ENCODE peak calls at places on chromosome 7, in seven cellular contexts. One of them, this sample, is unnamed.

GRCh38 chr7:57407125-57407524 is 42.9 kb upstream of the ZNF716 start:
- DNase-seq in neural progenitor cell: no peak
- DNase-seq in NB4: no peak
- DNase-seq in fibroblast of the aortic adventitia: no peak
- DNase-seq in neuronal stem cell: no peak
- DNase-seq in HL-60: no peak
- DNase-seq in left ventricle myocardium inferior: no peak
- DNase-seq in this sample: no peak

GRCh38 chr7:128672927-128673517 is 930 bp downstream of the GARIN1A start:
- DNase-seq in neural progenitor cell: peak; percentile 70
- DNase-seq in NB4: peak; percentile 28
- DNase-seq in fibroblast of the aortic adventitia: peak; percentile 13
- DNase-seq in neuronal stem cell: no peak
- DNase-seq in HL-60: peak; percentile 18
- DNase-seq in left ventricle myocardium inferior: no peak
- DNase-seq in this sample: no peak

GRCh38 chr7:146773506-146773905 is 656.9 kb downstream of the CNTNAP2 start:
- DNase-seq in neural progenitor cell: no peak
- DNase-seq in NB4: no peak
- DNase-seq in fibroblast of the aortic adventitia: no peak
- DNase-seq in neuronal stem cell: no peak
- DNase-seq in HL-60: no peak
- DNase-seq in left ventricle myocardium inferior: no peak
- DNase-seq in this sample: no peak

GRCh38 chr7:102891693-102892261 is 21.0 kb upstream of the LRRC17 start:
- DNase-seq in neural progenitor cell: no peak
- DNase-seq in NB4: peak; percentile 60
- DNase-seq in fibroblast of the aortic adventitia: peak; percentile 91
- DNase-seq in neuronal stem cell: no peak
- DNase-seq in HL-60: peak; percentile 22
- DNase-seq in left ventricle myocardium inferior: peak; percentile 29
- DNase-seq in this sample: no peak

GRCh38 chr7:6589151-6589828 is 531 bp upstream of the INTS15 start:
- DNase-seq in neural progenitor cell: no peak
- DNase-seq in NB4: no peak
- DNase-seq in fibroblast of the aortic adventitia: no peak
- DNase-seq in neuronal stem cell: no peak
- DNase-seq in HL-60: no peak
- DNase-seq in left ventricle myocardium inferior: no peak
- DNase-seq in this sample: no peak

GRCh38 chr7:1867326-1867725 is 197.2 kb downstream of the ELFN1 start:
- DNase-seq in neural progenitor cell: no peak
- DNase-seq in NB4: no peak
- DNase-seq in fibroblast of the aortic adventitia: no peak
- DNase-seq in neuronal stem cell: no peak
- DNase-seq in HL-60: no peak
- DNase-seq in left ventricle myocardium inferior: no peak
- DNase-seq in this sample: no peak

GRCh38 chr7:40622830-40623507 is 488.2 kb downstream of the SUGCT start:
- DNase-seq in neural progenitor cell: no peak
- DNase-seq in NB4: no peak
- DNase-seq in fibroblast of the aortic adventitia: peak; percentile 10
- DNase-seq in neuronal stem cell: no peak
- DNase-seq in HL-60: no peak
- DNase-seq in left ventricle myocardium inferior: no peak
- DNase-seq in this sample: no peak

GRCh38 chr7:16114633-16115032 is 306.7 kb downstream of the CRPPA start:
- DNase-seq in neural progenitor cell: no peak
- DNase-seq in NB4: peak; percentile 36
- DNase-seq in fibroblast of the aortic adventitia: peak; percentile 62
- DNase-seq in neuronal stem cell: no peak
- DNase-seq in HL-60: no peak
- DNase-seq in left ventricle myocardium inferior: no peak
- DNase-seq in this sample: no peak

GRCh38 chr7:38518516-38518915 is 112.7 kb downstream of the AMPH start:
- DNase-seq in neural progenitor cell: no peak
- DNase-seq in NB4: no peak
- DNase-seq in fibroblast of the aortic adventitia: no peak
- DNase-seq in neuronal stem cell: no peak
- DNase-seq in HL-60: no peak
- DNase-seq in left ventricle myocardium inferior: no peak
- DNase-seq in this sample: no peak

GRCh38 chr7:41334071-41334862 is 368.6 kb downstream of the INHBA start:
- DNase-seq in neural progenitor cell: no peak
- DNase-seq in NB4: no peak
- DNase-seq in fibroblast of the aortic adventitia: peak; percentile 2
- DNase-seq in neuronal stem cell: no peak
- DNase-seq in HL-60: no peak
- DNase-seq in left ventricle myocardium inferior: no peak
- DNase-seq in this sample: no peak

GRCh38 chr7:82413237-82413636 is 30.3 kb downstream of the CACNA2D1 start:
- DNase-seq in neural progenitor cell: no peak
- DNase-seq in NB4: no peak
- DNase-seq in fibroblast of the aortic adventitia: peak; percentile 76
- DNase-seq in neuronal stem cell: no peak
- DNase-seq in HL-60: no peak
- DNase-seq in left ventricle myocardium inferior: peak; percentile 22
- DNase-seq in this sample: no peak

GRCh38 chr7:141455686-141456085 is 95.5 kb upstream of the AGK start:
- DNase-seq in neural progenitor cell: no peak
- DNase-seq in NB4: no peak
- DNase-seq in fibroblast of the aortic adventitia: no peak
- DNase-seq in neuronal stem cell: no peak
- DNase-seq in HL-60: no peak
- DNase-seq in left ventricle myocardium inferior: no peak
- DNase-seq in this sample: no peak

GRCh38 chr7:98213874-98214810 is 2.9 kb downstream of the BHLHA15 start:
- DNase-seq in neural progenitor cell: no peak
- DNase-seq in NB4: no peak
- DNase-seq in fibroblast of the aortic adventitia: no peak
- DNase-seq in neuronal stem cell: no peak
- DNase-seq in HL-60: no peak
- DNase-seq in left ventricle myocardium inferior: peak; percentile 12
- DNase-seq in this sample: no peak

GRCh38 chr7:42081672-42082071 is 155.3 kb downstream of the GLI3 start:
- DNase-seq in neural progenitor cell: no peak
- DNase-seq in NB4: no peak
- DNase-seq in fibroblast of the aortic adventitia: no peak
- DNase-seq in neuronal stem cell: no peak
- DNase-seq in HL-60: no peak
- DNase-seq in left ventricle myocardium inferior: no peak
- DNase-seq in this sample: no peak

GRCh38 chr7:97219237-97219636 is 101.7 kb downstream of the SDHAF3 start:
- DNase-seq in neural progenitor cell: no peak
- DNase-seq in NB4: no peak
- DNase-seq in fibroblast of the aortic adventitia: no peak
- DNase-seq in neuronal stem cell: no peak
- DNase-seq in HL-60: no peak
- DNase-seq in left ventricle myocardium inferior: no peak
- DNase-seq in this sample: no peak

GRCh38 chr7:26662646-26663045 is 201.7 kb downstream of the SKAP2 start:
- DNase-seq in neural progenitor cell: no peak
- DNase-seq in NB4: no peak
- DNase-seq in fibroblast of the aortic adventitia: no peak
- DNase-seq in neuronal stem cell: no peak
- DNase-seq in HL-60: no peak
- DNase-seq in left ventricle myocardium inferior: no peak
- DNase-seq in this sample: no peak

GRCh38 chr7:36692444-36692843 is 31.9 kb downstream of the AOAH start:
- DNase-seq in neural progenitor cell: no peak
- DNase-seq in NB4: no peak
- DNase-seq in fibroblast of the aortic adventitia: no peak
- DNase-seq in neuronal stem cell: no peak
- DNase-seq in HL-60: no peak
- DNase-seq in left ventricle myocardium inferior: no peak
- DNase-seq in this sample: no peak

GRCh38 chr7:13279854-13280435 is 592.5 kb downstream of the ARL4A start:
- DNase-seq in neural progenitor cell: peak; percentile 40
- DNase-seq in NB4: peak; percentile 41
- DNase-seq in fibroblast of the aortic adventitia: peak; percentile 57
- DNase-seq in neuronal stem cell: no peak
- DNase-seq in HL-60: no peak
- DNase-seq in left ventricle myocardium inferior: no peak
- DNase-seq in this sample: no peak

GRCh38 chr7:25060487-25061055 is 64.5 kb downstream of the CYCS start:
- DNase-seq in neural progenitor cell: no peak
- DNase-seq in NB4: no peak
- DNase-seq in fibroblast of the aortic adventitia: no peak
- DNase-seq in neuronal stem cell: no peak
- DNase-seq in HL-60: no peak
- DNase-seq in left ventricle myocardium inferior: no peak
- DNase-seq in this sample: no peak

GRCh38 chr7:5620459-5620881 is 161.0 kb downstream of the RNF216 start:
- DNase-seq in neural progenitor cell: peak; percentile 58
- DNase-seq in NB4: no peak
- DNase-seq in fibroblast of the aortic adventitia: no peak
- DNase-seq in neuronal stem cell: no peak
- DNase-seq in HL-60: no peak
- DNase-seq in left ventricle myocardium inferior: no peak
- DNase-seq in this sample: no peak

GRCh38 chr7:116524221-116524608 is 621 bp upstream of the CAV1 start:
- DNase-seq in neural progenitor cell: no peak
- DNase-seq in NB4: no peak
- DNase-seq in fibroblast of the aortic adventitia: peak; percentile 23
- DNase-seq in neuronal stem cell: no peak
- DNase-seq in HL-60: no peak
- DNase-seq in left ventricle myocardium inferior: no peak
- DNase-seq in this sample: no peak

GRCh38 chr7:156684661-156685060 is 44.1 kb downstream of the RNF32 start:
- DNase-seq in neural progenitor cell: no peak
- DNase-seq in NB4: no peak
- DNase-seq in fibroblast of the aortic adventitia: no peak
- DNase-seq in neuronal stem cell: no peak
- DNase-seq in HL-60: no peak
- DNase-seq in left ventricle myocardium inferior: no peak
- DNase-seq in this sample: no peak

GRCh38 chr7:156680281-156680680 is 39.7 kb downstream of the RNF32 start:
- DNase-seq in neural progenitor cell: no peak
- DNase-seq in NB4: no peak
- DNase-seq in fibroblast of the aortic adventitia: no peak
- DNase-seq in neuronal stem cell: no peak
- DNase-seq in HL-60: no peak
- DNase-seq in left ventricle myocardium inferior: no peak
- DNase-seq in this sample: no peak

DNA sequence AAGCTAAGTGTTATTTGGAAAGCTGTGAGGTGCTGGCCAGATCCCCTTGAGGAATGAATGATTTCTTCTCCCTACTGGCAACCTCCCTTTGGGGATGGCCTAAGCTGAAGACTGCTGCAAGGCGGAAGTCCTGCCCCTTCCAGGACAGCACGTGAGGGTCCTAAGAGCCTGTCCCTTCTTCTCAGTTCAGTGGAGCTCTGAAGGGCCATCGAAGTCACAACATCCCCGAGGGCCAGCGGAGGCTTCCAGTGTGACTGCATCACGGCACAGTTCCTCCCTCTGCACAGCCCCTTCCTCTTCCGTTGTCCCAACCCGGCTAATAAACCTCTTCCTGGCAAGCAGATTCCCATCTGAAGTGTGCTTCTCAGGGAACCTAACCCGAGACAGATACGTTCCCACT is 43.7 kb downstream of the RNF32 start:
- DNase-seq in neural progenitor cell: no peak
- DNase-seq in NB4: no peak
- DNase-seq in fibroblast of the aortic adventitia: no peak
- DNase-seq in neuronal stem cell: no peak
- DNase-seq in HL-60: no peak
- DNase-seq in left ventricle myocardium inferior: no peak
- DNase-seq in this sample: no peak
- H3K4me3 ChIP-seq in neural progenitor cell: no peak overlapping the region
- H3K4me3 ChIP-seq in NB4: no peak overlapping the region
- H3K4me3 ChIP-seq in fibroblast of the aortic adventitia: no peak overlapping the region
- H3K4me3 ChIP-seq in neuronal stem cell: no peak overlapping the region
- H3K4me3 ChIP-seq in HL-60: no peak overlapping the region
- H3K4me3 ChIP-seq in left ventricle myocardium inferior: no peak overlapping the region
- H3K4me3 ChIP-seq in this sample: no peak overlapping the region

GRCh38 chr7:7820939-7821338 is 102.5 kb upstream of the RPA3 start:
- DNase-seq in neural progenitor cell: peak; percentile 11
- DNase-seq in NB4: peak; percentile 25
- DNase-seq in fibroblast of the aortic adventitia: no peak
- DNase-seq in neuronal stem cell: no peak
- DNase-seq in HL-60: no peak
- DNase-seq in left ventricle myocardium inferior: no peak
- DNase-seq in this sample: no peak
- H3K4me3 ChIP-seq in neural progenitor cell: no peak overlapping the region
- H3K4me3 ChIP-seq in NB4: no peak overlapping the region
- H3K4me3 ChIP-seq in fibroblast of the aortic adventitia: no peak overlapping the region
- H3K4me3 ChIP-seq in neuronal stem cell: no peak overlapping the region
- H3K4me3 ChIP-seq in HL-60: no peak overlapping the region
- H3K4me3 ChIP-seq in left ventricle myocardium inferior: no peak overlapping the region
- H3K4me3 ChIP-seq in this sample: no peak overlapping the region

GRCh38 chr7:100156331-100157068 is 2.0 kb downstream of the TRAPPC14 start:
- DNase-seq in neural progenitor cell: no peak
- DNase-seq in NB4: peak; percentile 78
- DNase-seq in fibroblast of the aortic adventitia: no peak
- DNase-seq in neuronal stem cell: no peak
- DNase-seq in HL-60: peak; percentile 68
- DNase-seq in left ventricle myocardium inferior: no peak
- DNase-seq in this sample: peak; percentile 34
- H3K4me3 ChIP-seq in neural progenitor cell: no peak overlapping the region
- H3K4me3 ChIP-seq in NB4: no peak overlapping the region
- H3K4me3 ChIP-seq in fibroblast of the aortic adventitia: peak overlapping the region; percentile 77
- H3K4me3 ChIP-seq in neuronal stem cell: peak overlapping the region; percentile 17
- H3K4me3 ChIP-seq in HL-60: peak overlapping the region; percentile 79
- H3K4me3 ChIP-seq in left ventricle myocardium inferior: peak overlapping the region; percentile 95
- H3K4me3 ChIP-seq in this sample: peak overlapping the region; percentile 42

GRCh38 chr7:150515752-150516151 is 1.1 kb downstream of the GIMAP7 start:
- DNase-seq in neural progenitor cell: no peak
- DNase-seq in NB4: no peak
- DNase-seq in fibroblast of the aortic adventitia: no peak
- DNase-seq in neuronal stem cell: no peak
- DNase-seq in HL-60: no peak
- DNase-seq in left ventricle myocardium inferior: no peak
- DNase-seq in this sample: no peak

GRCh38 chr7:150516956-150517355 is 2.3 kb downstream of the GIMAP7 start:
- DNase-seq in neural progenitor cell: no peak
- DNase-seq in NB4: no peak
- DNase-seq in fibroblast of the aortic adventitia: no peak
- DNase-seq in neuronal stem cell: no peak
- DNase-seq in HL-60: no peak
- DNase-seq in left ventricle myocardium inferior: no peak
- DNase-seq in this sample: no peak

GRCh38 chr7:150513758-150514157 is 914 bp upstream of the GIMAP7 start:
- DNase-seq in neural progenitor cell: no peak
- DNase-seq in NB4: no peak
- DNase-seq in fibroblast of the aortic adventitia: no peak
- DNase-seq in neuronal stem cell: no peak
- DNase-seq in HL-60: no peak
- DNase-seq in left ventricle myocardium inferior: no peak
- DNase-seq in this sample: no peak

GRCh38 chr7:150514748-150515222 is at the start of gene GIMAP7:
- DNase-seq in neural progenitor cell: no peak
- DNase-seq in NB4: no peak
- DNase-seq in fibroblast of the aortic adventitia: no peak
- DNase-seq in neuronal stem cell: no peak
- DNase-seq in HL-60: no peak
- DNase-seq in left ventricle myocardium inferior: no peak
- DNase-seq in this sample: peak; percentile 75

DNA sequence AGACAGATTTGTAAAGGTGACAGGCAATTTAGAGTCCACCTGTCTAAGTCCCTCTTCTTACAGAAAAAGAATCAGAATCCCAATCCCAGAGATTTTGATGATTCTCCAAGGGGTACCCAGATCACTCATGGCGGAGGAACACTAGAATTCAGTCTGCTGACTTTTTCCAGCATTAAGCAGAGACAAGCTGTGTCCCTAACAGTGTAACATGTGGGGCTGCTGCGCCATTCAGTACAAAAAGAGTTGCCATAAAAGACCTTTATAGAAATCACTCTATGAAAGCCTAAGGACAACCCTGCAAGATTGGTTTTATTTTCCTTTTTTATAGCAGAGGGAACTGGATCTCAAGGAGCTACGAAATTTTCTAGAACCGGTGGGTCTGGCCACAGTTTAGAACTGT is 576 bp downstream of the GIMAP7 start:
- DNase-seq in neural progenitor cell: no peak
- DNase-seq in NB4: no peak
- DNase-seq in fibroblast of the aortic adventitia: no peak
- DNase-seq in neuronal stem cell: no peak
- DNase-seq in HL-60: no peak
- DNase-seq in left ventricle myocardium inferior: no peak
- DNase-seq in this sample: no peak
- H3K4me3 ChIP-seq in neural progenitor cell: no peak overlapping the region
- H3K4me3 ChIP-seq in NB4: no peak overlapping the region
- H3K4me3 ChIP-seq in fibroblast of the aortic adventitia: no peak overlapping the region
- H3K4me3 ChIP-seq in neuronal stem cell: no peak overlapping the region
- H3K4me3 ChIP-seq in HL-60: no peak overlapping the region
- H3K4me3 ChIP-seq in left ventricle myocardium inferior: peak overlapping the region; percentile 68
- H3K4me3 ChIP-seq in this sample: peak overlapping the region; percentile 97

This sample was measured in CD8-positive, alpha-beta memory T cell.